ENCODE peak calls at places on chromosomes 11 and 22, in ten cellular contexts. P is H9, Q is IMR-90, R is astrocyte, F is neural progenitor cell, V is GM23248, O is HepG2, A is trophoblast cell, X is PC-3, I is fibroblast of lung. B is an unnamed sample. For H3K27me3, the result is how much of the 10 kb centered on the place peaks cover.

GRCh38 chr11:63897459-63898156 is 19.4 kb downstream of the RCOR2 start:
- DNase-seq in X (no peak), P (no peak), R (no peak), I (no peak), O (no peak), A (no peak), V (no peak), Q (no peak), F (no peak), B (no peak)

GRCh38 chr11:46106530-46107407 is 14.5 kb downstream of the PHF21A start:
- DNase-seq in O (no peak), R (no peak), V (peak), P (no peak), F (peak), X (no peak), A (peak), Q (no peak), I (peak), B (no peak)

GRCh38 chr11:106717222-106717621 is 301.1 kb downstream of the GUCY1A2 start:
- DNase-seq in O (no peak), Q (no peak), A (no peak), P (no peak), I (no peak), X (peak), R (no peak), F (no peak), V (no peak), B (no peak)

GRCh38 chr22:26890870-26891269 is 233.5 kb downstream of the MIAT start:
- DNase-seq in O (no peak), A (no peak), X (peak), I (no peak), Q (no peak), R (no peak), F (peak), P (no peak), V (no peak), B (no peak)

GRCh38 chr11:18768472-18768901 is 23.1 kb downstream of the PTPN5 start:
- DNase-seq in Q (no peak), F (no peak), V (no peak), X (no peak), P (no peak), R (no peak), O (no peak), A (no peak), I (no peak), B (no peak)

GRCh38 chr11:9076046-9076445 is 15.4 kb downstream of the SCUBE2 start:
- DNase-seq in F (no peak), V (no peak), P (no peak), A (no peak), R (no peak), I (no peak), O (no peak), X (no peak), Q (no peak), B (no peak)

GRCh38 chr22:30671071-30671470 is 3.4 kb upstream of the DUSP18 start:
- DNase-seq in Q (no peak), A (no peak), I (no peak), R (no peak), P (no peak), V (no peak), X (no peak), O (no peak), F (no peak), B (no peak)

GRCh38 chr11:76172583-76172982 is 33.7 kb downstream of the WNT11 start:
- DNase-seq in R (no peak), F (no peak), V (no peak), A (no peak), X (no peak), P (no peak), O (no peak), Q (no peak), I (no peak), B (no peak)

GRCh38 chr11:134139873-134140331 is 71.0 kb downstream of the JAM3 start:
- DNase-seq in X (peak), I (peak), O (peak), V (peak), F (peak), P (peak), Q (peak), A (peak), R (peak), B (peak)

GRCh38 chr11:22928207-22928917 is 68.1 kb upstream of the CCDC179 start:
- DNase-seq in Q (no peak), X (no peak), V (no peak), R (no peak), F (no peak), P (no peak), A (no peak), O (no peak), I (no peak), B (no peak)

GRCh38 chr22:26673485-26673884 is 16.1 kb downstream of the MIAT start:
- DNase-seq in I (peak), O (no peak), R (peak), A (peak), P (no peak), Q (no peak), X (peak), V (peak), F (no peak), B (no peak)

DNA sequence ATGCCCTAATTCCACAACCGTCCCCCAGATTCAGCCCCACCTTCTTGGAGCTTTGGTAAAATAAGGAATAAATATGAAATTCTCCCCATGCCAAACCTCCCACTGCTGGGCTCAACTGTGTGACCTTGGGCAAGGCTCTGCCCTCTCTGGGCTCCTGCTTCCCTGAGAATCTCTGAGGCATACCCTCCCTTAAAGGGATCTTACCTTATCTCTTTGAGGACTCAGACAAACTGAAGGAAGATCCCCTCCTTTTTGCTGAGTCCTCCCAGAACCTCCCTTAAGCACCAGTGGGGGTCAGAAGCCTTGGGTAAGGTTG is 2.7 kb downstream of the CD248 start:
- DNase-seq in V (peak), I (no peak), X (no peak), Q (no peak), P (no peak), O (no peak), R (no peak), F (no peak), A (no peak), B (no peak)
- H3K27me3 ChIP-seq in V (under half), I (under half), X (under half), Q (under half), P (under half), O (under half), R (under half), F (under half), A (under half), B (under half)

GRCh38 chr11:44531116-44531504 is 34.4 kb upstream of the CD82 start:
- DNase-seq in P (no peak), I (no peak), A (no peak), Q (no peak), R (no peak), V (no peak), X (no peak), O (no peak), F (no peak), B (no peak)
- H2AFZ ChIP-seq in P (no peak), I (no peak), A (no peak), Q (no peak), R (no peak), V (no peak), X (no peak), O (no peak), F (no peak), B (no peak)

DNA sequence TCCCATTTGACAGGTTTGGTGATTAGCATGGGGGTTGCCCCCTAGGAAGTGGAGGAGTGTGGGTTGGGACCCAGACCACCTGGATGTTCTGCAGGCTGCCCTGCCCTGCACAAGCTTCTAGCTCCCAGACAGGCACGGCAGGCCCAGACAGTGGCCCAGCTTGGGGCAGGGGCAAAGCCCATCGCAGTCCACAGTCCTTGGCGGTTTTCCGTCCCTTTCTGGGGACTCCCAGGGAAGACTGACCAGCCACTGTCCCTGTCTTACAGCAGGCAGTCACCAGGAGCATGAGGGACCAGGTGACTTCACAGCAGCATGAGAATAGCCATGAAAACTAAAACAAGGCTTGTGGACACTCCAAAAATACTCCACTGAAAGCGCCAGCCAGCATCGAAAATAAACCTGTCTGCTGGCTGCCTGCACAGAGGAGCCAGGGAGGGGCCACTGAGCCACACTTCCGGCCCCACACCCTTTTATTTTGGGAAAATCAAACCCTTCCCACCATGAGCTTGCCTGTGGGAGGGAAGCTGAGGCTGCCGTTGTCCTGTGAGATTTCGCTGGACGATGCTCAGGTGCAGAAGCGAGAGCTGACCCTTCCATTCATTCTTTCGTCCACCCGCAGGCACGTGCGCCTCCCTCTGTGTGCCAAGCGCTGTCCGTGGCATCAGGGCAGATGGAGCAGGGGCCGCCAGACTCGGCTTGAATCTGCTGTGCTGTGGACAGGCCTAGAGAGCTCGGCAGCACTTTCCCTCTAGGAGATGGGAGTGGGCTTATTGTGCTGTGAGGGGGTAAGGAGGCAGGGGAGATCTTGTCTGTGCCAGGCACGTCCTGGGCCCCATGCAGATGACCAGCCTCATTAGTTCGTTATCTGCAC is 28.0 kb downstream of the FADD start:
- DNase-seq in I (no peak), F (no peak), O (no peak), A (no peak), Q (no peak), P (no peak), X (no peak), V (no peak), R (no peak), B (no peak)
- H3K4me2 ChIP-seq in I (no peak), F (no peak), O (peak), A (no peak), Q (no peak), P (no peak), X (no peak), V (no peak), R (no peak), B (no peak)

GRCh38 chr11:3225826-3226750 is 6.1 kb downstream of the MRGPRE start:
- DNase-seq in V (peak), F (no peak), A (no peak), R (no peak), P (no peak), I (no peak), Q (no peak), O (no peak), X (no peak), B (no peak)
- H3K27me3 ChIP-seq in V (under half), F (under half), A (under half), R (under half), P (under half), I (under half), Q (half or more), O (under half), X (under half), B (under half)

B was measured in endothelial cell of umbilical vein.